ENCODE peak calls at places on chromosomes 1 and 21, in five cellular contexts. Q, N, I, D and H are unnamed samples.

GRCh38 chr1:51392241-51392640 is 61.9 kb upstream of the TTC39A start:
- DNase-seq in Q (no peak), N (no peak), I (no peak), D (no peak), H (no peak)

GRCh38 chr1:153478692-153479618 is 18.5 kb upstream of the S100A7 start:
- DNase-seq in Q (no peak), N (no peak), I (no peak), D (no peak), H (no peak)

GRCh38 chr1:20402585-20403422 is 83.2 kb downstream of the CAMK2N1 start:
- DNase-seq in Q (no peak), N (no peak), I (no peak), D (no peak), H (no peak)

GRCh38 chr1:213035573-213035972 is 15.5 kb upstream of the RPS6KC1 start:
- DNase-seq in Q (no peak), N (no peak), I (no peak), D (no peak), H (no peak)

GRCh38 chr1:110449661-110450651 is 993 bp upstream of the PROK1 start:
- DNase-seq in Q (no peak), N (no peak), I (no peak), D (no peak), H (no peak)

GRCh38 chr21:32916522-32917099 is 109.1 kb upstream of the OLIG2 start:
- DNase-seq in Q (no peak), N (no peak), I (no peak), D (no peak), H (no peak)

GRCh38 chr1:173257805-173258204 is 50.7 kb upstream of the TNFSF4 start:
- DNase-seq in Q (no peak), N (no peak), I (no peak), D (no peak), H (no peak)

GRCh38 chr21:39014751-39015150 is 168.5 kb downstream of the PSMG1 start:
- DNase-seq in Q (no peak), N (peak; percentile 25), I (no peak), D (no peak), H (no peak)

GRCh38 chr1:119347858-119348257 is 20.7 kb upstream of the HAO2 start:
- DNase-seq in Q (peak; percentile 35), N (no peak), I (no peak), D (no peak), H (no peak)

GRCh38 chr1:110188116-110188618 is 21.9 kb upstream of the KCNC4 start:
- DNase-seq in Q (peak; percentile 61), N (peak; percentile 46), I (no peak), D (no peak), H (peak; percentile 46)

GRCh38 chr1:28259935-28260802 is 851 bp downstream of the SESN2 start:
- DNase-seq in Q (peak; percentile 78), N (peak; percentile 59), I (no peak), D (peak; percentile 68), H (peak; percentile 84)

GRCh38 chr1:159913451-159914192 is 11.7 kb downstream of the TAGLN2 start:
- DNase-seq in Q (no peak), N (peak; percentile 63), I (no peak), D (peak; percentile 76), H (no peak)

GRCh38 chr1:1013105-1013921 is at the start of gene ISG15:
- DNase-seq in Q (peak; percentile 94), N (peak; percentile 73), I (peak; percentile 89), D (peak; percentile 93), H (peak; percentile 93)

GRCh38 chr1:117595993-117596720 is 9.7 kb upstream of the TENT5C start:
- DNase-seq in Q (no peak), N (no peak), I (no peak), D (no peak), H (no peak)

GRCh38 chr1:207188901-207189300 is 84.9 kb downstream of the C4BPA start:
- DNase-seq in Q (no peak), N (no peak), I (no peak), D (no peak), H (no peak)

GRCh38 chr1:172870901-172871606 is 179.7 kb downstream of the TNFSF18 start:
- DNase-seq in Q (no peak), N (no peak), I (no peak), D (no peak), H (no peak)

GRCh38 chr1:62826892-62827291 is 43.0 kb downstream of the ATG4C start:
- DNase-seq in Q (no peak), N (no peak), I (no peak), D (no peak), H (no peak)

GRCh38 chr1:93851327-93851712 is 27.7 kb downstream of the DNTTIP2 start:
- DNase-seq in Q (no peak), N (no peak), I (no peak), D (no peak), H (no peak)

DNA sequence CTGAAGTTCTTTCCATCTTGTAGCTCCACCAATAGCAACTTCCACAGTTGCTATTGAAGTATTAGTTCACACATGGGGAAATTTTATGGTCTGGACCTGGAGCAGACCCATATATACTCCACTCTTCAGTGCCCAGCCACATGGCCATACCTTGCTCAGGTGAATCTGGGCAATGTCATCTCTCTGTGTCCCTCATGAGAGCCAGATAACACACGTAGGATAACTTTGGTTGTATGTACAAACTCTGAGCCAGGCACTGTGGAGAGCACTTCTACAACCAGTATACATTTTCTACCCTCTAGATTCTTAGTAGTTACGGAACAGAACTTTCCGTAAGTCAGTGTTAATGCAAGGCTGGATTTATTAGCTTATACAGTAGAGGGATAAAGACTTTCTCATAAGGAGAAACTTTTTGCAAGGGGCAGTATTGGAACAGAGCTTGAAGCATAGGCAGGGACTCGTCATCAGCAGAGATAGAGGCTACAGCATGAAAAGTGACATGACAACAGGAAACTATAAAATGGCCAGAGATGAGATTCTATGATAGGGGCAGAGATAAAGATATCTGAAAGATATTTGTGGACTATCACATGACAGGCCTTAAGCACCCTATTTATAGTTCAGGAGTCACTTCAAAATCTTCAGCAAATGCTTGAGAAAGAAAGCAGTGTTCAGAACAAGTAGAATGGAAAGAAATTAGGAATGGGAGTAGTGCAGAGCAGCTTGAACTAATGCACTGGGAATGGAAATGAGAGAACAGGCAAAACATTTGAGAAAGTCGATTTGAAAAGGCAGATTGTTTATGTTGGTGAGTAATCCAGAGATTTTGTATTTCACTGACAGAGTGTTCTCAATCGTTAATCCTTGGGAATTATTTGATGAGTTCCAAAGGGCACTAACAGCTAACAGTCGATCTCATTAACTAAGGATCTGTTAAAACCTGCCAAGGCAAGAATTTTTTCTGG is 481.8 kb downstream of the USP25 start:
- DNase-seq in Q (no peak), N (no peak), I (no peak), D (no peak), H (no peak)
- H3K27ac ChIP-seq in Q (peak overlapping the region; percentile 36), N (no peak overlapping the region), I (no peak overlapping the region), D (peak overlapping the region; percentile 4), H (peak overlapping the region; percentile 23)

DNA sequence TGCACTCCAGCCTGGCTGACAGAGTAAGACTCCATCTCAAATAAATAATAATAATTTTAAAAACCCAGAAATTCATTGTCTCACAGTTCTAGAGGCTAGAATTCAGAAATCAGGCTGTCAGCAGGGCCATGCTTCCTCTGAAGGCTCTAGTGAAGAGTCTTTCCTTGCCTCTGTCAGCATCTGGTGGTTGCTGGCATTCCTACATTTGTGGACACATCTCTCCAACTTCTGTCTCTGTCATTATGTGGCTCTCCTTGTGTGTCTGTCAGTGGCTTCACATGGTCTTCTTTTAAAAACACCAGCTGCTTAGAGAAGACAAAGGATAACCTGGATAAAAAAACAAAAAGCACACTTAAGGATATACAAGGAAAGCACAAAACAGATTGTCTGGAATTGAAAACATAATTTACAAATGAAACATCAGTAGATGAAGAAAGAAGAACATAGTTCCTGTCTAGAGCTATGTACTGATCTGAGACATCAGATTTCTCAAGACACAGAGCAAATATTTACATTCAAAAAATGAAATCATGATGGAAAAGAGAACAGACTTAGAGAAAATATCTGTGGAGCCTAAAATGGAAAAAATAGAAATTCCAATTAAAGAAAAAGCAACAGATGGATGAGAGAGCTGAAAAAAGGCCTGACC is 32.7 kb upstream of the ASB17 start:
- DNase-seq in Q (no peak), N (no peak), I (no peak), D (no peak), H (no peak)
- TF ChIP-seq CTCF in Q (no peak), N (no peak), I (no peak), D (no peak), H (no peak)

DNA sequence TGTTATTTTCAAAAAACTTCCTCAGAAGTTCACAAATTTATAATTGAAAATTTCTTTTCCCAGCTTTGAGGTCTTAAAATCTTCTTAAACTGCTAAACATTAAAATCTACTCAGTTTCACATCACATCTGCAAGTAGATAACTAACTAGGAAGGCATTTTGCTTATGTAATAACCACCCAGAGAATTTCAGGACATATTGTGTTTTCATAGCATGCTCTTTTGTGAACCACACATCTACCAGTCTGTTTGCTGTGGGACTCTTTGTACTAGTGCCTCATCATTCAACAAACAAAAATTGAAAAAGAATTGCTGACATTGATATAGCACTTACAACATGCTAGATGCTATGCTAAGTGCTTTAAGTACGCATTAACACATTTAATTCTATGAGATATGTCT is 31.6 kb upstream of the C1orf146 start:
- DNase-seq in Q (no peak), N (no peak), I (no peak), D (no peak), H (no peak)
- H3K27ac ChIP-seq in Q (no peak overlapping the region), N (no peak overlapping the region), I (no peak overlapping the region), D (no peak overlapping the region), H (no peak overlapping the region)

DNA sequence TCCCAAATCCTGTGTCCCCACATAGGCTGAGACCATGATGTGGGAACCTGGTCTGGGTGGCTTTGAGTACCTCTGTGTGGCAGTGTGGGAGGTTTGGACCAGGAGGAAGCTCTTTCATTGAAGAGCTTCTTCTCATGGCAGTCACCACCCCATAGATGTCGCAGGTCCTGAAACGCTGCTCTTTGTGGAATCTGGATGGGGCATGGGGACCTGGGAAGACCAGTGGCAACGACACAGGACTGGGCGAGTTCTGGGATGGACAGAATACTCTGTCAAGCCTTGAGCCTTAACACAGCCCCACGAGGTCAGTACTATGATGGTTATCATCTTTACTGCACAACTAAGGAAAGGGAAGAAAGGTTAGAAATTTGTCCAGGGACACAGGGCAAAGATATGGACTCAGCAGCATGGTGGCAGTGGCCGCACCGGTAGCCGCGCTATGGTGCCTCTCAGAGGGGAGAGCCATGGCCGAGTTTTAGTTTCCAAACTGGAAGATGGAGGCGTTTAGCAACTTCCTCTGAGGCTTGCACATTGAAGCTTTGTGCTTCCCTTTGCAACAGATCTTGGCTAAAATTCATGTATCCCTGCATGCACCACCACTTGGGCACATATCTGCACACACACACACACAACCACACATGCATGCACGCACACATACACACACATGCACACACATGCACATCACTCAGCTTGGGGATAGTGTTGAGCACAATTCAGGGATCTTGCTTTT is 117.7 kb upstream of the C1orf174 start:
- DNase-seq in Q (no peak), N (no peak), I (no peak), D (no peak), H (no peak)
- TF ChIP-seq CTCF in Q (no peak), N (no peak), I (no peak), D (no peak), H (no peak)

GRCh38 chr1:164790081-164790480 is 231.1 kb downstream of the PBX1 start:
- DNase-seq in Q (no peak), N (no peak), I (no peak), D (no peak), H (no peak)
- H3K27ac ChIP-seq in Q (no peak overlapping the region), N (no peak overlapping the region), I (no peak overlapping the region), D (no peak overlapping the region), H (no peak overlapping the region)